ENCODE peak calls at places on chromosomes 16 and 17, in four cellular contexts. One of them, this sample, is unnamed. For H3K4me1 and H3K9me3, the result is how much of the 10 kb centered on the place peaks cover.

GRCh38 chr17:57459286-57459915 is 203.1 kb downstream of the MSI2 start:
- DNase-seq in effector memory CD4-positive, alpha-beta T cell: no peak
- DNase-seq in lower lobe of right lung: no peak
- DNase-seq in HCT116: peak
- DNase-seq in this sample: peak

GRCh38 chr17:7929158-7930029 is at the start of gene KCNAB3:
- DNase-seq in lower lobe of right lung: no peak
- DNase-seq in effector memory CD4-positive, alpha-beta T cell: peak
- DNase-seq in HCT116: no peak
- DNase-seq in this sample: peak

GRCh38 chr16:69405757-69406156 is 18.7 kb upstream of the CYB5B start:
- DNase-seq in effector memory CD4-positive, alpha-beta T cell: no peak
- DNase-seq in lower lobe of right lung: no peak
- DNase-seq in HCT116: no peak
- DNase-seq in this sample: no peak

GRCh38 chr16:7330709-7331108 is 1.9 kb upstream of the RBFOX1 start:
- DNase-seq in lower lobe of right lung: no peak
- DNase-seq in effector memory CD4-positive, alpha-beta T cell: no peak
- DNase-seq in HCT116: no peak
- DNase-seq in this sample: no peak

GRCh38 chr17:60386137-60386395 is 5.9 kb downstream of the USP32 start:
- DNase-seq in lower lobe of right lung: no peak
- DNase-seq in HCT116: no peak
- DNase-seq in effector memory CD4-positive, alpha-beta T cell: no peak
- DNase-seq in this sample: no peak

GRCh38 chr16:745739-746138 is 4.9 kb upstream of the CIAO3 start:
- DNase-seq in lower lobe of right lung: no peak
- DNase-seq in effector memory CD4-positive, alpha-beta T cell: no peak
- DNase-seq in HCT116: no peak
- DNase-seq in this sample: no peak

GRCh38 chr17:44906987-44907681 is 7.9 kb upstream of the EFTUD2 start:
- DNase-seq in lower lobe of right lung: no peak
- DNase-seq in effector memory CD4-positive, alpha-beta T cell: no peak
- DNase-seq in HCT116: no peak
- DNase-seq in this sample: no peak

GRCh38 chr17:34499576-34499975 is 79.8 kb upstream of the TMEM132E start:
- DNase-seq in lower lobe of right lung: no peak
- DNase-seq in effector memory CD4-positive, alpha-beta T cell: no peak
- DNase-seq in HCT116: no peak
- DNase-seq in this sample: no peak

GRCh38 chr17:55304171-55304859 is 39.6 kb downstream of the HLF start:
- DNase-seq in lower lobe of right lung: no peak
- DNase-seq in HCT116: no peak
- DNase-seq in effector memory CD4-positive, alpha-beta T cell: no peak
- DNase-seq in this sample: no peak

GRCh38 chr16:54265558-54266213 is 20.9 kb downstream of the IRX3 start:
- DNase-seq in effector memory CD4-positive, alpha-beta T cell: no peak
- DNase-seq in lower lobe of right lung: no peak
- DNase-seq in HCT116: no peak
- DNase-seq in this sample: no peak

GRCh38 chr17:80852476-80853015 is 139.1 kb upstream of the CHMP6 start:
- DNase-seq in lower lobe of right lung: no peak
- DNase-seq in effector memory CD4-positive, alpha-beta T cell: no peak
- DNase-seq in HCT116: no peak
- DNase-seq in this sample: no peak

GRCh38 chr17:76268015-76268749 is 3.0 kb downstream of the UBALD2 start:
- DNase-seq in HCT116: no peak
- DNase-seq in lower lobe of right lung: peak
- DNase-seq in effector memory CD4-positive, alpha-beta T cell: peak
- DNase-seq in this sample: peak

GRCh38 chr17:75325827-75326586 is 36.8 kb upstream of the SLC25A19 start:
- DNase-seq in lower lobe of right lung: no peak
- DNase-seq in effector memory CD4-positive, alpha-beta T cell: no peak
- DNase-seq in HCT116: no peak
- DNase-seq in this sample: no peak

GRCh38 chr16:24848065-24848464 is 2.3 kb downstream of the SLC5A11 start:
- DNase-seq in HCT116: peak
- DNase-seq in lower lobe of right lung: no peak
- DNase-seq in effector memory CD4-positive, alpha-beta T cell: no peak
- DNase-seq in this sample: no peak

GRCh38 chr17:45170976-45171337 is 9.3 kb downstream of the HEXIM2 start:
- DNase-seq in lower lobe of right lung: peak
- DNase-seq in HCT116: peak
- DNase-seq in effector memory CD4-positive, alpha-beta T cell: no peak
- DNase-seq in this sample: no peak

GRCh38 chr17:514584-514983 is 162.0 kb upstream of the RPH3AL start:
- DNase-seq in lower lobe of right lung: no peak
- DNase-seq in HCT116: no peak
- DNase-seq in effector memory CD4-positive, alpha-beta T cell: no peak
- DNase-seq in this sample: no peak

GRCh38 chr16:12500771-12501170 is 302.9 kb downstream of the CPPED1 start:
- DNase-seq in HCT116: no peak
- DNase-seq in effector memory CD4-positive, alpha-beta T cell: no peak
- DNase-seq in lower lobe of right lung: peak
- DNase-seq in this sample: no peak

GRCh38 chr16:56514845-56515244 is 5.0 kb downstream of the BBS2 start:
- DNase-seq in lower lobe of right lung: no peak
- DNase-seq in effector memory CD4-positive, alpha-beta T cell: no peak
- DNase-seq in HCT116: no peak
- DNase-seq in this sample: no peak

GRCh38 chr17:46922804-46923635 is at the start of gene GOSR2:
- DNase-seq in HCT116: peak
- DNase-seq in effector memory CD4-positive, alpha-beta T cell: peak
- DNase-seq in lower lobe of right lung: peak
- DNase-seq in this sample: peak

GRCh38 chr17:33463887-33464286 is 170.8 kb upstream of the ASIC2 start:
- DNase-seq in lower lobe of right lung: no peak
- DNase-seq in effector memory CD4-positive, alpha-beta T cell: no peak
- DNase-seq in HCT116: no peak
- DNase-seq in this sample: no peak

GRCh38 chr16:7755347-7755746 is 422.7 kb downstream of the RBFOX1 start:
- DNase-seq in HCT116: no peak
- DNase-seq in lower lobe of right lung: no peak
- DNase-seq in effector memory CD4-positive, alpha-beta T cell: no peak
- DNase-seq in this sample: no peak

GRCh38 chr16:12010388-12011251 is 34.1 kb downstream of the SNX29 start:
- DNase-seq in lower lobe of right lung: no peak
- DNase-seq in effector memory CD4-positive, alpha-beta T cell: no peak
- DNase-seq in HCT116: no peak
- DNase-seq in this sample: no peak

GRCh38 chr16:73036074-73036826 is 11.7 kb downstream of the ZFHX3 start:
- DNase-seq in lower lobe of right lung: no peak
- DNase-seq in effector memory CD4-positive, alpha-beta T cell: no peak
- DNase-seq in HCT116: no peak
- DNase-seq in this sample: no peak

GRCh38 chr16:89035013-89035697 is 58.1 kb upstream of the CBFA2T3 start:
- DNase-seq in lower lobe of right lung: no peak
- DNase-seq in effector memory CD4-positive, alpha-beta T cell: no peak
- DNase-seq in HCT116: no peak
- DNase-seq in this sample: no peak

GRCh38 chr17:63039899-63040602 is 74.0 kb downstream of the TANC2 start:
- DNase-seq in HCT116: peak
- DNase-seq in lower lobe of right lung: no peak
- DNase-seq in effector memory CD4-positive, alpha-beta T cell: no peak
- DNase-seq in this sample: no peak

GRCh38 chr16:57740423-57741071 is 5.0 kb downstream of the KATNB1 start:
- DNase-seq in lower lobe of right lung: peak
- DNase-seq in effector memory CD4-positive, alpha-beta T cell: no peak
- DNase-seq in HCT116: no peak
- DNase-seq in this sample: no peak
- H3K4me1 ChIP-seq in lower lobe of right lung: under half
- H3K4me1 ChIP-seq in effector memory CD4-positive, alpha-beta T cell: under half
- H3K4me1 ChIP-seq in HCT116: under half
- H3K4me1 ChIP-seq in this sample: under half

DNA sequence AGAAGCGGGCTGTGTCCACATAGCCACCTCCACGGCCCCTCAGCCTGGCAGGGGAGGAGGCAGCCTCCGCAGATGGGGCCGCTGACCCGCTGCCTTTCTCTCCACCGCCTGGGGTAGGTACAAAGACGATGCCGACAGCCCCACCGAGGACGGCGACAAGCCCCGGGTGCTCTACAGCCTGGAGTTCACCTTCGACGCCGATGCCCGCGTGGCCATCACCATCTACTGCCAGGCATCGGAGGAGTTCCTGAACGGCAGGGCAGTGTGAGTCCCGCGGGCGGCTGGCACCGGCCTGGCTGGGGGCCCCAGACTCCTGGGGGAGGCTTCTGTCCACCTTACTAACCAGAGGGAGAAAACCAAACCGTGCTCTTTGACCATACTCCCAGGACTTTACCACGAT is 27.9 kb downstream of the MGRN1 start:
- DNase-seq in effector memory CD4-positive, alpha-beta T cell: no peak
- DNase-seq in lower lobe of right lung: no peak
- DNase-seq in HCT116: no peak
- DNase-seq in this sample: no peak
- H3K27ac ChIP-seq in effector memory CD4-positive, alpha-beta T cell: no peak
- H3K27ac ChIP-seq in lower lobe of right lung: peak
- H3K27ac ChIP-seq in HCT116: no peak
- H3K27ac ChIP-seq in this sample: no peak

DNA sequence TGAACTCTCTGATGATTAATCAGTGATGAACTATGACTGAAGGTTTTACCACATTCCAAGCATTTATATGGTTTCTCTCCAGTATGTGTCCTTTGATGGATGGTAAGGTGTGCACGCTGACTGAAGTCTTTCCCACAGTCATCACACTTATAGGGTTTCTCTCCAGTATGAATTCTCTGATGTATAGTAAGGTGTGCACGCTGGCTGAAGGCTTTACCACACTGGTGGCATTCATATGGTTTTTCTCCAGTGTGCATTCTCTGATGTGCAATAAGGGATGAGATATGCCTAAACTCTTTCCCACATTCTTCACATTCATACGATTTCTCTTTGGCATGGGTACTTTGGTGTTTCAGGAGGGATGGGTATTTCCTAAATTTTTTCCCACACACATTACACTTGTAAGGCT is 16.4 kb downstream of the ZNF287 start:
- DNase-seq in effector memory CD4-positive, alpha-beta T cell: no peak
- DNase-seq in lower lobe of right lung: no peak
- DNase-seq in HCT116: no peak
- DNase-seq in this sample: no peak
- H3K9me3 ChIP-seq in effector memory CD4-positive, alpha-beta T cell: half or more
- H3K9me3 ChIP-seq in lower lobe of right lung: half or more
- H3K9me3 ChIP-seq in HCT116: half or more
- H3K9me3 ChIP-seq in this sample: half or more

GRCh38 chr16:4376820-4377572 is 5.3 kb downstream of the VASN start:
- DNase-seq in lower lobe of right lung: no peak
- DNase-seq in HCT116: no peak
- DNase-seq in effector memory CD4-positive, alpha-beta T cell: no peak
- DNase-seq in this sample: no peak
- H3K4me1 ChIP-seq in lower lobe of right lung: half or more
- H3K4me1 ChIP-seq in HCT116: half or more
- H3K4me1 ChIP-seq in effector memory CD4-positive, alpha-beta T cell: under half
- H3K4me1 ChIP-seq in this sample: under half

GRCh38 chr17:70327723-70328122 is 158.4 kb downstream of the KCNJ2 start:
- DNase-seq in effector memory CD4-positive, alpha-beta T cell: no peak
- DNase-seq in HCT116: no peak
- DNase-seq in lower lobe of right lung: no peak
- DNase-seq in this sample: no peak
- H3K27ac ChIP-seq in effector memory CD4-positive, alpha-beta T cell: no peak
- H3K27ac ChIP-seq in HCT116: no peak
- H3K27ac ChIP-seq in lower lobe of right lung: no peak
- H3K27ac ChIP-seq in this sample: no peak

GRCh38 chr16:35562919-35563318 is 2103.5 kb downstream of the TP53TG3F start:
- DNase-seq in lower lobe of right lung: no peak
- DNase-seq in HCT116: no peak
- DNase-seq in effector memory CD4-positive, alpha-beta T cell: no peak
- DNase-seq in this sample: no peak
- H3K9me3 ChIP-seq in lower lobe of right lung: under half
- H3K9me3 ChIP-seq in HCT116: under half
- H3K9me3 ChIP-seq in effector memory CD4-positive, alpha-beta T cell: under half
- H3K9me3 ChIP-seq in this sample: under half

DNA sequence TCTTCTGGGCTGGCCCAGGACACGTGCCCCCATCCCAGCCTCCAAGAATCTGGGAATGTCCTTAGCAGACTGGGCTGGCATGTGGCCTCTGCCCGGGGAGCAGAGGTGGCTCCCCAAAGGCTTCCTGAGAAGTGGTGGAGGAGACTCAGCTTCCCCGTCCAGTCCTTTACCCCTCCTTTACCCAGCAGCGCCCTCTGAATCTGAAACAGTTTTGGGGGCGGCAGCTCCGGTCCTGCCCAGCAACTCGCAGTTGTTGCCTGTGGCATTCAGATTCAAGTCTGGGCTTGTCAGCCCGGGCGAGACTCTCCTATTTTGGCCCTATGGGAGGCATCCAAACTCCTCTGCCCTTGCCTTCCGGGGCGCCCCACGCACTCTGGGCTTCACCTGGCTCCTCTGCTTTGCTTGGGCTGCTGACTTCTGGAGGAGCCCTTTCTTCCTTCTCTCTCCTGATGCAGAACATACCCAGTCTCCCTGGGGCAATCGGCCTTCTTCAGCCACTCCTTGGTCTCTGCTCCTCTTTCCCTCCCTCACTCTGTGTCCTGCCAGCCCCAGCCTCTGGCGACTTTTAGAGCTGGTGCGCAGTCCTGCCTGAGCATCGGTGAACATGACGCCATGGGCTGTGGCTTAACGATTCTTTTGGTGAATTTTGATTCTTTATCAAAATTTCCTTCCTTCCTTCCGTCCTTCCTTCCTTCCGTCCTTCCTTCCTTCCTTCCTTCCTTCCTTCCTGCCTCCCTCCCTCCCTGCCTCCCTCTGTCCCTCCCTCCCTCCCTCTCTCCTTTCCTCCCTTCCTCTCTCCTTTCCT is 55.2 kb downstream of the CMIP start:
- DNase-seq in effector memory CD4-positive, alpha-beta T cell: no peak
- DNase-seq in lower lobe of right lung: no peak
- DNase-seq in HCT116: no peak
- DNase-seq in this sample: no peak
- H3K4me1 ChIP-seq in effector memory CD4-positive, alpha-beta T cell: under half
- H3K4me1 ChIP-seq in lower lobe of right lung: half or more
- H3K4me1 ChIP-seq in HCT116: half or more
- H3K4me1 ChIP-seq in this sample: under half

DNA sequence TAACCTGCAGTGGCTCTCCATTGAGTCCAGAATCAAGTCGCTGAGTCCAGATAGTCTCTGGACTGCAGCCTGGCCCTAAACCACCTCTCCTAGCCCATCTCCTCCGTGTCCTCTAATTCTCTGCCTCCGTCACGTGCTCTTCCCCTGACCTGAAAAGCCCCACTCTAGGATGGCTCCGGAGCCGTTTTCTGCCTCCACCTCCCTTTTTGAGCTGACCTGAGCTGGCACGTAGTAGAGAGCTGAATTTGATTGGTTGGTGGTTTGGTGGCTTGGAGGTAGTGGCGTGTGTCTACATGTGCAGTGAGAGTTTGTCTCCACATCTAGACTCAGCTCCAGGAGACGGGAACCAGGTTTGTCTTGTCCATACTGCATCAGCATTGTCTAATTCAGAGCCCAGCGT is 2.9 kb downstream of the SBK1 start:
- DNase-seq in HCT116: no peak
- DNase-seq in effector memory CD4-positive, alpha-beta T cell: no peak
- DNase-seq in lower lobe of right lung: no peak
- DNase-seq in this sample: no peak
- H3K27ac ChIP-seq in HCT116: no peak
- H3K27ac ChIP-seq in effector memory CD4-positive, alpha-beta T cell: no peak
- H3K27ac ChIP-seq in lower lobe of right lung: no peak
- H3K27ac ChIP-seq in this sample: no peak